ENCODE peak calls at places on chromosomes 5 and 9, in six cellular contexts. R is mesenchymal stem cell, C is suprapubic skin, I is ovary, U is PC-3, B is trophoblast cell. M is an unnamed sample. For H3K4me1, the result is how much of the 10 kb centered on the place peaks cover.

GRCh38 chr9:35669331-35670145 is 4.2 kb upstream of the CA9 start:
- DNase-seq in R (peak), C (no peak), I (no peak), U (peak), B (no peak), M (no peak)

GRCh38 chr9:18747590-18747989 is 273.6 kb downstream of the ADAMTSL1 start:
- DNase-seq in R (no peak), C (no peak), I (no peak), U (no peak), B (no peak), M (no peak)

GRCh38 chr5:40260351-40260750 is 419.4 kb upstream of the PTGER4 start:
- DNase-seq in R (no peak), C (no peak), I (no peak), U (no peak), B (no peak), M (no peak)

GRCh38 chr9:126756876-126757415 is 47.9 kb upstream of the ZBTB43 start:
- DNase-seq in R (no peak), C (no peak), I (no peak), U (no peak), B (no peak), M (no peak)

GRCh38 chr9:79559501-79560181 is 12.1 kb upstream of the TLE4 start:
- DNase-seq in R (no peak), C (no peak), I (no peak), U (no peak), B (no peak), M (no peak)

GRCh38 chr9:138071292-138071691 is 193.7 kb downstream of the CACNA1B start:
- DNase-seq in R (no peak), C (peak), I (no peak), U (no peak), B (no peak), M (no peak)

GRCh38 chr9:15851766-15852165 is 298.9 kb downstream of the CCDC171 start:
- DNase-seq in R (no peak), C (no peak), I (no peak), U (no peak), B (no peak), M (no peak)

GRCh38 chr9:113737414-113738271 is 138.5 kb upstream of the ZNF618 start:
- DNase-seq in R (peak), C (no peak), I (peak), U (peak), B (peak), M (peak)

GRCh38 chr9:106860731-106861584 is 2.0 kb upstream of the ZNF462 start:
- DNase-seq in R (peak), C (no peak), I (peak), U (peak), B (peak), M (peak)

GRCh38 chr5:150053231-150053626 is 33.1 kb downstream of the CSF1R start:
- DNase-seq in R (peak), C (no peak), I (no peak), U (peak), B (peak), M (no peak)

GRCh38 chr9:124544535-124544934 is 37.3 kb upstream of the NR5A1 start:
- DNase-seq in R (no peak), C (no peak), I (no peak), U (no peak), B (no peak), M (no peak)

GRCh38 chr5:112123060-112123459 is 296.0 kb downstream of the EPB41L4A start:
- DNase-seq in R (no peak), C (no peak), I (no peak), U (no peak), B (no peak), M (no peak)

GRCh38 chr5:112124788-112125187 is 294.3 kb downstream of the EPB41L4A start:
- DNase-seq in R (no peak), C (no peak), I (no peak), U (no peak), B (no peak), M (no peak)

GRCh38 chr5:112125910-112126309 is 293.2 kb downstream of the EPB41L4A start:
- DNase-seq in R (no peak), C (no peak), I (no peak), U (no peak), B (no peak), M (no peak)

GRCh38 chr5:112127856-112128255 is 291.2 kb downstream of the EPB41L4A start:
- DNase-seq in R (no peak), C (no peak), I (no peak), U (no peak), B (no peak), M (no peak)

DNA sequence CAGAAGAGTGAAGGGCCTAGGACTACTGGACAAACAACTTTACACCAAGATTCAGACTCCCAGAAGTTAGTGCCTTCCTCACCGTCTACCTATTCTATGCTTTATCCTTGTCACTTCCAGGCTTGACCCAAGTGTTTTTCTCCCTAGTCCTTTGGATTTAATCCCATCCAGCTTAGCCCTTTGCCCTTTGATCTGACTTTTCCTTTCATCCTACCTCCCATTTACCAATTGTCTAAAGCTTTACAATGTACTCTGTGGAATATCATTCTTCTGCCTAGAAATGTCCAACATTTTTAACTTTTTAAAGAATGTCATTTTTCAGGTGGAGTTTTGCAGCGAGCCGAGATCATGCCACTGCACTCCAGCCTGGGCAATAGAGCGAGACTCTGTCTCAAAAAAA is 292.1 kb downstream of the EPB41L4A start:
- DNase-seq in R (no peak), C (no peak), I (no peak), U (no peak), B (no peak), M (no peak)
- H3K4me1 ChIP-seq in R (under half), C (under half), I (under half), U (under half), B (under half), M (under half)

GRCh38 chr9:136616948-136617695 is 45.6 kb upstream of the EGFL7 start:
- DNase-seq in R (no peak), C (no peak), I (no peak), U (no peak), B (no peak), M (no peak)

GRCh38 chr9:136619742-136620440 is 42.8 kb upstream of the EGFL7 start:
- DNase-seq in R (peak), C (no peak), I (no peak), U (no peak), B (peak), M (peak)

GRCh38 chr9:136620441-136621018 is 42.2 kb upstream of the EGFL7 start:
- DNase-seq in R (no peak), C (no peak), I (no peak), U (no peak), B (no peak), M (no peak)

GRCh38 chr9:136617746-136618577 is 44.8 kb upstream of the EGFL7 start:
- DNase-seq in R (no peak), C (no peak), I (no peak), U (no peak), B (no peak), M (no peak)

DNA sequence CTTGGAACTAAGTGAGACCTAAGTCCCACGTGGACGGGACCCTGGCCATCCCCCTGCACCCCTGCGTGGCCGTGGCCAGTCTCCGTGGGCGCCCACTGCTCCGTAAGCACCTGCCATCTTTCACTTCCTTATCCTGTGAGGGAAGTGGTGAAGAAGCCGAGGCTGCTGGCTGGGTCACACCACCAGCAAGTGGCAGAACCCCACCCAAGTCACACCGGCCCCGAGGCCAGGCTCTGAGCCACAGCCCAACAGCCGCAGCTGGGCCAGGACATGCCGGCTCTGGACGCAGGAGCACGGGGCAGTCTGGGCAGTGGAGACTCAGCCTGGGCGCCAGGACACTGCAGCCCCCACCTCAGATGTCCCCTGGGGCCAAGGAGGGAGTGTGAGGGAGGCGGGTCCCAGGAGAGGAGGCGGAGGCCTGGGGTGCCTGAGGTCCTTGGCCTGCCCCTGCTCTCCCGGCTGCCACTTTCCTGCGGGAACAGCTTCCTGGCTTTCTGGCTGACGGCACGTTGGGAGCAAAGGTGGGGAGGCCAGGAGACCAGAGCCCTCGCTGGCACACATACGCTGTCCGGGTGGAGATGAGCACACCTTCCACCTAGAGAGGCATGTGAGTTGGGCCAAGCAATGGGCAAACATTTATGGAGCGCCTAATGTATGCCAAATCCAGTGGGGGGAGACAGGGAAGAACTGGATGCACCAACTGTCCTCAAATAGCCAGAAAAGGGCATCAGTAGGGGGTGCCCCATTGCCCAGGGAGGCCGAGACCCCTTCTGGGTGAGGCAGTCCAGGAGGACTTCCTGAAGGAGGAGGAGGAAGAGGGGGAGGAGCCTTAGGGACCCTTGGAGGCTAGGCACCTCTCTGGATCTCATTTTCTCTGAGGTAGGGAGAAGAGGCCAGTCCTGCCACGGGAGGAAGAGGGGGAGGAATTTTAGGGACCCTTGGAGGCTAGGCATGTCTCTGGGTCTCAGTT is 43.9 kb upstream of the EGFL7 start:
- DNase-seq in R (no peak), C (no peak), I (no peak), U (no peak), B (no peak), M (no peak)
- H3K4me1 ChIP-seq in R (half or more), C (half or more), I (under half), U (under half), B (under half), M (under half)

DNA sequence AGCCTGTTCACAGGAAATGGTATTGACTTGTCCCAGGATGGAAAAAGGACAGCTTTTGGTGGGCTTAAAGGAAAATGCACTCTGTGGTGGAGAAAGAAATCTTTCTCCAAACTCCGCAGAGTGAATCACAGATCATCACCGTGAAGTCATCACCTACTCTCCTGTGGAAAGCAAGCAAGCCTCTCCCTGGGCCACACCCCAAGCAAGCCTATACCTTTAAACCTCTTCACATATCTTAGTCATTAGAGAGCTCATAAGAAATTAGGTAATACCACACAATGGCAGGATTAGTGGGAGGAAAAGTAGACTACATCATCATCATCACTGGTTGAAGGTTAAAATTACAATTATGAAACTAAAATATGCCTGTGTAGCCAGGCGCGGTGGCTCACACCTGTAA is 23.2 kb downstream of the TLE1 start:
- DNase-seq in R (peak), C (no peak), I (no peak), U (peak), B (no peak), M (no peak)
- H3K4me1 ChIP-seq in R (under half), C (under half), I (under half), U (under half), B (under half), M (under half)

GRCh38 chr9:33155393-33155792 is 11.7 kb downstream of the B4GALT1 start:
- DNase-seq in R (no peak), C (no peak), I (no peak), U (peak), B (no peak), M (no peak)
- H3K4me1 ChIP-seq in R (under half), C (half or more), I (under half), U (half or more), B (under half), M (under half)

DNA sequence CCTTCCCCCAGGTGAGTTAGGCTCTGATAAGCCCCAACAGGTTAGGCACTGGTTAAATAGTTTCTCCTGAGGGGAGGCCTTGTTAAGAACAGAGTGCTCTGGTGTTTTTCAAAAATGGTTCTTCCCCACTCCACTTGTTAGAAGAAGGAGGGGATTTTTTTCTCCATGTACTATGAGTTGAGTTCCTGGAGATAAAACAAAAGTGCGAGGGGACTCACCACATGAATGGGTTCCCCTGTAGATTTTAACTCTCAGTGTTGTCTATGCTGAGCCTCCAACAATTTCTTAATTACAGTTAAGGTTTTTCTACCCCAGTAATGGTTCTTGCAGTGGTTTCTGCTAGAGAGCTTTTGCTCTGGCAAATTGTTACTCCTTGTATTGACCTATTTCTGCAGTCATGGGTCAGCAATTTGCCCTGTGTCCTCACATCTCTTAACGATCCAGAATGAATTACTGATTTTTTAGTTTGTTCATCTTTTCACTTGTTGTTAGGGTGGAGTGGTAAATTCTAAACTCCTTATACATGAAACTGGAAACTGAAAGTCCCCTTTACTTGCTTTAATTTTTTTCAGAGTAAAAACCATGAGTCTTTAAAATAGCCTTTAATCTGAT is 44.4 kb downstream of the SCAMP1 start:
- DNase-seq in R (no peak), C (no peak), I (no peak), U (no peak), B (no peak), M (no peak)
- H3K4me1 ChIP-seq in R (under half), C (under half), I (under half), U (under half), B (under half), M (under half)

DNA sequence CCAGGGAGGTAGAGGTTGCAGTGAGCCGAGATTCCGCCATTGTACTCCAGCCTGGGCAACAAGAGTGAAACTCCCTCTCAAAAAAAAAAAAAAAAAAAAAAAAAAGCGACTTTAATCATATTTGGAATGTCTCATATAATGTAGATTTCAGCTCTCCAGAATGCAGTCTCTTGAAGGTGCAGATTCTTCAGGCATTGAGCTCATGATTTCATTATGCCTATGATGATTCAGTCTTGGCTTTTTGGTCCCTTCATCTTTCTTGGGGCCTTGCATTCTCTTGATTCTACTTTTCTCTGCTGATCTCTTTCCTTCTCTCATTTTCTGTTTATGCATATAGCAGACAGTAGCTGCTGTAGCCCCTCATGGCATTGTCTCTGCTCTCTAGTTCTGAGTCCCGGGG is 22.9 kb downstream of the KDM4C start:
- DNase-seq in R (no peak), C (no peak), I (no peak), U (no peak), B (no peak), M (no peak)
- H3K4me1 ChIP-seq in R (under half), C (under half), I (under half), U (under half), B (under half), M (under half)

GRCh38 chr9:70439991-70440706 is 25.7 kb upstream of the KLF9 start:
- DNase-seq in R (peak), C (no peak), I (no peak), U (no peak), B (no peak), M (no peak)

GRCh38 chr9:70444904-70445303 is 30.4 kb upstream of the KLF9 start:
- DNase-seq in R (no peak), C (no peak), I (no peak), U (no peak), B (no peak), M (no peak)

GRCh38 chr9:70438341-70438924 is 24.0 kb upstream of the KLF9 start:
- DNase-seq in R (peak), C (peak), I (peak), U (peak), B (no peak), M (peak)

GRCh38 chr9:70442328-70442848 is 27.9 kb upstream of the KLF9 start:
- DNase-seq in R (no peak), C (no peak), I (no peak), U (no peak), B (no peak), M (no peak)

DNA sequence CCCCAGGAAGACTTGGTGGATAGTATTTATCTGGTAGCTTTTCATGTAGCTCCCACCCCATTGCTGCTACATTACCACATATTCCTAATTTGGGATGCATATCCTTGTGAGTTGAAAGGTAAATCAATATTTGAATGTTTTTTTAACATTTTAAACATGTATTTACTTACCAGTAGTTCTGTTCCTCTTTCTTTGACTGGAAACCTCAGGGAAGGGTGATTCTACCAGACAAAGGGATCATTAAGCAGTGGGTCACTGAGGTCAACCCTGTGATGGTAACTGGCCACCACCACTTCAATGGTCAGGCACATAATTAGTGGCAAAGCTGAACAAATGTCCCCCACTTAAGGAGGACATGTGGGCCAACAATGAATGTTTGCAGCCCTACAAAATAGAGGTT is 27.2 kb upstream of the KLF9 start:
- DNase-seq in R (no peak), C (no peak), I (no peak), U (no peak), B (no peak), M (no peak)
- H3K4me1 ChIP-seq in R (under half), C (under half), I (under half), U (under half), B (under half), M (under half)

GRCh38 chr5:68220914-68221313 is 5.4 kb downstream of the PIK3R1 start:
- DNase-seq in R (no peak), C (no peak), I (no peak), U (no peak), B (no peak), M (no peak)
- H3K4me1 ChIP-seq in R (under half), C (half or more), I (under half), U (under half), B (under half), M (under half)

M was measured in lung.